ENCODE peak calls at places on chromosomes 11 and 22, in ten cellular contexts. N is HCT116; Y is WERI-Rb-1; P is AG09319; K is Peyer's patch; J is CD4-positive, alpha-beta T cell; L is mucosa of descending colon; O is astrocyte of the spinal cord; W is cardiac muscle cell; D is mesothelial cell of epicardium. A is an unnamed sample.

GRCh38 chr11:88367310-88367709 is 29.8 kb upstream of the CTSC start:
- DNase-seq in N (no peak), Y (no peak), P (no peak), K (no peak), J (no peak), L (no peak), O (no peak), W (no peak), D (no peak), A (no peak)

GRCh38 chr11:121762820-121763219 is 310.1 kb upstream of the SORL1-AS1 start:
- DNase-seq in N (no peak), Y (peak), P (no peak), K (no peak), J (no peak), L (no peak), O (peak), W (peak), D (peak), A (peak)

GRCh38 chr22:23065069-23065451 is 5.3 kb upstream of the GNAZ start:
- DNase-seq in N (no peak), Y (no peak), P (no peak), K (peak), J (no peak), L (no peak), O (no peak), W (no peak), D (no peak), A (no peak)

GRCh38 chr22:23033116-23033905 is 37.0 kb upstream of the GNAZ start:
- DNase-seq in N (no peak), Y (no peak), P (no peak), K (no peak), J (no peak), L (no peak), O (no peak), W (no peak), D (no peak), A (no peak)

GRCh38 chr22:47245786-47246185 is 483.3 kb downstream of the TBC1D22A start:
- DNase-seq in N (no peak), Y (no peak), P (no peak), K (no peak), J (no peak), L (no peak), O (no peak), W (no peak), D (no peak), A (peak)

GRCh38 chr22:18990355-18991137 is 54.5 kb upstream of the PRODH start:
- DNase-seq in N (no peak), Y (no peak), P (no peak), K (no peak), J (no peak), L (no peak), O (no peak), W (no peak), D (no peak), A (no peak)

GRCh38 chr11:122984186-122985011 is 2.8 kb upstream of the BSX start:
- DNase-seq in N (no peak), Y (peak), P (no peak), K (no peak), J (no peak), L (no peak), O (no peak), W (peak), D (no peak), A (no peak)

GRCh38 chr22:45218974-45219373 is 21.7 kb downstream of the KIAA0930 start:
- DNase-seq in N (no peak), Y (no peak), P (no peak), K (no peak), J (no peak), L (no peak), O (no peak), W (no peak), D (no peak), A (no peak)

GRCh38 chr11:10348650-10349280 is 43.9 kb downstream of the ADM start:
- DNase-seq in N (no peak), Y (no peak), P (no peak), K (no peak), J (no peak), L (no peak), O (peak), W (peak), D (no peak), A (no peak)

GRCh38 chr11:12066799-12067508 is 43.4 kb upstream of the MICAL2 start:
- DNase-seq in N (no peak), Y (no peak), P (no peak), K (no peak), J (no peak), L (peak), O (peak), W (peak), D (no peak), A (no peak)

GRCh38 chr11:47332791-47333525 is 19.5 kb downstream of the MYBPC3 start:
- DNase-seq in N (no peak), Y (no peak), P (no peak), K (no peak), J (no peak), L (no peak), O (no peak), W (no peak), D (no peak), A (no peak)

GRCh38 chr11:113906038-113906437 is 1.4 kb downstream of the HTR3B start:
- DNase-seq in N (peak), Y (peak), P (no peak), K (no peak), J (no peak), L (peak), O (peak), W (peak), D (no peak), A (no peak)

GRCh38 chr11:16738198-16738948 is at the start of gene C11orf58:
- DNase-seq in N (peak), Y (peak), P (peak), K (peak), J (peak), L (peak), O (peak), W (peak), D (peak), A (peak)

GRCh38 chr22:34592341-34592740 is 473.6 kb upstream of the ISX start:
- DNase-seq in N (no peak), Y (no peak), P (no peak), K (no peak), J (no peak), L (no peak), O (no peak), W (no peak), D (no peak), A (no peak)

GRCh38 chr11:118212781-118213565 is 11.8 kb downstream of the JAML start:
- DNase-seq in N (no peak), Y (no peak), P (no peak), K (no peak), J (no peak), L (no peak), O (no peak), W (no peak), D (no peak), A (no peak)

GRCh38 chr11:20158597-20159257 is 1.5 kb downstream of the DBX1 start:
- DNase-seq in N (no peak), Y (no peak), P (no peak), K (no peak), J (no peak), L (peak), O (peak), W (peak), D (peak), A (peak)

GRCh38 chr11:68959465-68960298 is 21.1 kb downstream of the MRGPRD start:
- DNase-seq in N (no peak), Y (peak), P (no peak), K (peak), J (no peak), L (no peak), O (no peak), W (no peak), D (no peak), A (no peak)

GRCh38 chr11:76466666-76467065 is 21.8 kb downstream of the EMSY start:
- DNase-seq in N (no peak), Y (no peak), P (no peak), K (no peak), J (no peak), L (no peak), O (no peak), W (no peak), D (no peak), A (no peak)

GRCh38 chr11:520428-521178 is 13.6 kb upstream of the RNH1 start:
- DNase-seq in N (no peak), Y (no peak), P (no peak), K (peak), J (no peak), L (no peak), O (no peak), W (no peak), D (no peak), A (no peak)

GRCh38 chr11:125874556-125875124 is 12.8 kb upstream of the HYLS1 start:
- DNase-seq in N (peak), Y (peak), P (peak), K (no peak), J (no peak), L (peak), O (peak), W (peak), D (no peak), A (no peak)

GRCh38 chr11:34745209-34745608 is 124.3 kb downstream of the EHF start:
- DNase-seq in N (no peak), Y (no peak), P (no peak), K (no peak), J (no peak), L (no peak), O (no peak), W (peak), D (no peak), A (no peak)

GRCh38 chr22:37203354-37204044 is 8.8 kb downstream of the SSTR3 start:
- DNase-seq in N (no peak), Y (no peak), P (no peak), K (peak), J (no peak), L (no peak), O (no peak), W (no peak), D (no peak), A (no peak)

GRCh38 chr11:93279911-93280347 is 50.6 kb upstream of the DEUP1 start:
- DNase-seq in N (no peak), Y (peak), P (no peak), K (no peak), J (no peak), L (no peak), O (no peak), W (no peak), D (no peak), A (no peak)

GRCh38 chr22:37079668-37080171 is 28.2 kb downstream of the KCTD17 start:
- DNase-seq in N (no peak), Y (no peak), P (no peak), K (no peak), J (peak), L (peak), O (peak), W (peak), D (no peak), A (no peak)

GRCh38 chr11:64675417-64676252 is 47.4 kb downstream of the NRXN2 start:
- DNase-seq in N (no peak), Y (peak), P (no peak), K (no peak), J (no peak), L (no peak), O (peak), W (peak), D (no peak), A (no peak)

GRCh38 chr22:19868333-19868732 is 13.7 kb upstream of the GNB1L start:
- DNase-seq in N (no peak), Y (no peak), P (no peak), K (peak), J (no peak), L (no peak), O (no peak), W (no peak), D (no peak), A (peak)

GRCh38 chr11:80831374-80831773 is 1390.5 kb upstream of the TENM4 start:
- DNase-seq in N (no peak), Y (no peak), P (no peak), K (no peak), J (no peak), L (no peak), O (no peak), W (no peak), D (no peak), A (no peak)

GRCh38 chr11:69511358-69512015 is 30.0 kb downstream of the LINC01488 start:
- DNase-seq in N (no peak), Y (no peak), P (peak), K (no peak), J (no peak), L (no peak), O (peak), W (peak), D (no peak), A (no peak)

GRCh38 chr11:104663190-104664140 is 234.8 kb downstream of the CASP12 start:
- DNase-seq in N (no peak), Y (no peak), P (no peak), K (no peak), J (no peak), L (no peak), O (peak), W (peak), D (no peak), A (no peak)

GRCh38 chr11:2523821-2524391 is 79.1 kb downstream of the KCNQ1 start:
- DNase-seq in N (no peak), Y (peak), P (no peak), K (peak), J (no peak), L (no peak), O (no peak), W (no peak), D (peak), A (peak)

GRCh38 chr22:44764373-44764772 is 12.0 kb downstream of the ARHGAP8 start:
- DNase-seq in N (no peak), Y (no peak), P (no peak), K (no peak), J (no peak), L (no peak), O (no peak), W (no peak), D (no peak), A (no peak)

GRCh38 chr11:115054541-115055538 is 376.5 kb downstream of the NXPE2 start:
- DNase-seq in N (no peak), Y (no peak), P (no peak), K (no peak), J (no peak), L (no peak), O (peak), W (no peak), D (no peak), A (no peak)

GRCh38 chr11:36361901-36362391 is 65.9 kb downstream of the PRR5L start:
- DNase-seq in N (no peak), Y (no peak), P (no peak), K (no peak), J (no peak), L (no peak), O (peak), W (peak), D (no peak), A (no peak)

GRCh38 chr22:43152355-43153071 is 1.2 kb downstream of the TSPO start:
- DNase-seq in N (no peak), Y (no peak), P (peak), K (peak), J (peak), L (peak), O (peak), W (peak), D (no peak), A (no peak)

GRCh38 chr11:9095421-9095820 is 4.0 kb upstream of the SCUBE2 start:
- DNase-seq in N (no peak), Y (peak), P (no peak), K (no peak), J (no peak), L (no peak), O (no peak), W (no peak), D (no peak), A (no peak)
- TF ChIP-seq CTCF in N (peak), Y (peak), P (no peak), K (no peak), J (no peak), L (no peak), O (peak), W (peak), D (no peak), A (no peak)

GRCh38 chr11:67397536-67397935 is 4.1 kb downstream of the PPP1CA start:
- DNase-seq in N (no peak), Y (no peak), P (no peak), K (no peak), J (no peak), L (no peak), O (no peak), W (no peak), D (no peak), A (no peak)

GRCh38 chr11:67397986-67398660 is 3.5 kb downstream of the PPP1CA start:
- DNase-seq in N (no peak), Y (no peak), P (no peak), K (no peak), J (no peak), L (no peak), O (no peak), W (no peak), D (no peak), A (no peak)

GRCh38 chr11:67396587-67397398 is 4.9 kb downstream of the PPP1CA start:
- DNase-seq in N (no peak), Y (no peak), P (no peak), K (peak), J (no peak), L (no peak), O (no peak), W (no peak), D (no peak), A (no peak)

GRCh38 chr11:67395555-67396257 is 3.9 kb downstream of the RAD9A start:
- DNase-seq in N (no peak), Y (no peak), P (no peak), K (no peak), J (no peak), L (no peak), O (no peak), W (no peak), D (no peak), A (no peak)

GRCh38 chr11:67396258-67396581 is 4.4 kb downstream of the RAD9A start:
- DNase-seq in N (no peak), Y (no peak), P (no peak), K (no peak), J (no peak), L (no peak), O (no peak), W (no peak), D (no peak), A (no peak)
- TF ChIP-seq CTCF in N (no peak), Y (no peak), P (no peak), K (no peak), J (no peak), L (no peak), O (no peak), W (no peak), D (no peak), A (no peak)

GRCh38 chr11:60124802-60125432 is 36.5 kb downstream of the MS4A2 start:
- DNase-seq in N (no peak), Y (no peak), P (no peak), K (no peak), J (no peak), L (no peak), O (no peak), W (no peak), D (no peak), A (no peak)
- TF ChIP-seq CTCF in N (no peak), Y (no peak), P (no peak), K (no peak), J (no peak), L (no peak), O (no peak), W (no peak), D (no peak), A (no peak)

GRCh38 chr11:133930767-133931448 is 25.9 kb downstream of the IGSF9B start:
- DNase-seq in N (no peak), Y (peak), P (no peak), K (no peak), J (no peak), L (no peak), O (no peak), W (no peak), D (no peak), A (no peak)
- TF ChIP-seq CTCF in N (peak), Y (peak), P (peak), K (no peak), J (no peak), L (no peak), O (peak), W (peak), D (peak), A (peak)

GRCh38 chr22:30424471-30425326 is 869 bp upstream of the MTFP1 start:
- DNase-seq in N (no peak), Y (peak), P (no peak), K (no peak), J (no peak), L (peak), O (no peak), W (no peak), D (no peak), A (no peak)

GRCh38 chr22:30423296-30423958 is 2.1 kb upstream of the MTFP1 start:
- DNase-seq in N (no peak), Y (no peak), P (no peak), K (peak), J (peak), L (peak), O (no peak), W (no peak), D (no peak), A (peak)

GRCh38 chr22:30422481-30423295 is 2.9 kb upstream of the MTFP1 start:
- DNase-seq in N (peak), Y (peak), P (peak), K (peak), J (no peak), L (peak), O (peak), W (peak), D (no peak), A (no peak)

GRCh38 chr22:30425327-30425615 is 297 bp upstream of the MTFP1 start:
- DNase-seq in N (no peak), Y (no peak), P (no peak), K (no peak), J (no peak), L (no peak), O (no peak), W (no peak), D (no peak), A (no peak)

DNA sequence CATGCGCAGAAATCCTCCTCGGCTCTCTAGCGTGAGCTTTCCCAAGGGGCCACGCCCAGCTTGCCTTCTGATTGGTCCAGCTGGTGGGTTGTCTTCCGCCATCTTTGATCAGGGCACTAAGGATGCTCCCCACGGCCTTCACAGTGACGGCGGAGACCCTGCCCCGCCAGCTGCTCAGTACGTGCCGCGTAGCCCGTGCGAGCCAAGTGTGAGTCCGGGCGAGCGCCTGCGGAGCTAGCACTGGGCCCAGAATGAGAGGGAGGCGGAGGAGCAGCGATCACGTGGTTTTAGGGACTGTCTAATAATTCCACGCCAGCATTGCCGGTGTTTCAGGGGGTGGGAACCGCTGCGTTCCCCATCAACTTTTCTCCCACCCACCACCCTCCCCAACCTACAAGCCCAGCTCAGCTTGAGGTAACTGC is 1.6 kb upstream of the MTFP1 start:
- DNase-seq in N (peak), Y (peak), P (peak), K (peak), J (peak), L (peak), O (peak), W (peak), D (peak), A (peak)
- TF ChIP-seq CTCF in N (no peak), Y (no peak), P (no peak), K (no peak), J (no peak), L (no peak), O (no peak), W (no peak), D (no peak), A (no peak)

DNA sequence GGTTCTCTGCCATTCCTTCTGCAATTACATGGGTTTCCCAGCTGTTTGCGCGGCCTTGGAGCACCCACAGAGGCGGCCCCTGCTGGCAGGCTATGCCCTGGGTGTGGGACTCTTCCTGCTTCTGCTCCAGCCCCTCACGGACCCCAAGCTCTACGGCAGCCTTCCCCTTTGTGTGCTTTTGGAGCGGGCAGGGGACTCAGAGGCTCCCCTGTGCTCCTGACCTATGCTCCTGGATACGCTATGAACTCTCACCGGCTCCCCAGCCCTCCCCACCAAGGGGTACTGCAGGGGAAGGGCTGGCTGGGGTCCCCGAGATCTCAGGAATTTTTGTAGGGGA is 2.6 kb downstream of the RCE1 start:
- DNase-seq in N (no peak), Y (no peak), P (no peak), K (no peak), J (no peak), L (no peak), O (no peak), W (no peak), D (no peak), A (no peak)
- TF ChIP-seq CTCF in N (no peak), Y (no peak), P (no peak), K (no peak), J (no peak), L (no peak), O (no peak), W (no peak), D (no peak), A (no peak)

A was measured in type B pancreatic cell.